ENCODE peak calls at places on chromosomes 7 and 10, in five cellular contexts. L, U, W, H and G are unnamed samples.

GRCh38 chr7:98465022-98465421 is 64.1 kb upstream of the BAIAP2L1 start:
- DNase-seq in L (no peak), U (no peak), W (no peak), H (no peak), G (no peak)

GRCh38 chr10:132257271-132257670 is 50.5 kb downstream of the STK32C start:
- DNase-seq in L (no peak), U (no peak), W (no peak), H (peak; percentile 46), G (no peak)

GRCh38 chr10:29634764-29635625 is at the start of gene SVIL:
- DNase-seq in L (no peak), U (peak; percentile 92), W (peak; percentile 83), H (no peak), G (no peak)

GRCh38 chr7:23490357-23491131 is 20.3 kb upstream of the IGF2BP3 start:
- DNase-seq in L (peak; percentile 51), U (peak; percentile 86), W (peak; percentile 76), H (no peak), G (peak; percentile 82)

GRCh38 chr10:66307826-66308225 is 618.0 kb upstream of the LRRTM3 start:
- DNase-seq in L (no peak), U (peak; percentile 74), W (no peak), H (no peak), G (no peak)

GRCh38 chr7:128263420-128263819 is 22.3 kb downstream of the LEP start:
- DNase-seq in L (no peak), U (no peak), W (no peak), H (no peak), G (no peak)

GRCh38 chr7:91492773-91493172 is 228.5 kb downstream of the FZD1 start:
- DNase-seq in L (no peak), U (no peak), W (no peak), H (no peak), G (no peak)

GRCh38 chr7:84492565-84493034 is 298.0 kb upstream of the SEMA3A start:
- DNase-seq in L (no peak), U (no peak), W (no peak), H (no peak), G (no peak)

GRCh38 chr10:79938728-79939380 is 10.1 kb downstream of the SFTPD start:
- DNase-seq in L (no peak), U (peak; percentile 15), W (peak; percentile 69), H (no peak), G (peak; percentile 63)

GRCh38 chr7:115060095-115060830 is 138.4 kb downstream of the MDFIC start:
- DNase-seq in L (no peak), U (no peak), W (no peak), H (no peak), G (no peak)

GRCh38 chr7:5598261-5598761 is 174.7 kb upstream of the TNRC18 start:
- DNase-seq in L (no peak), U (no peak), W (no peak), H (no peak), G (no peak)

GRCh38 chr7:118068-118802 is 74.1 kb upstream of the FAM20C start:
- DNase-seq in L (no peak), U (no peak), W (no peak), H (no peak), G (no peak)

GRCh38 chr10:21526952-21527633 is 1.6 kb upstream of the SKIDA1 start:
- DNase-seq in L (peak; percentile 45), U (peak; percentile 76), W (peak; percentile 76), H (peak; percentile 19), G (no peak)

GRCh38 chr10:21171936-21172773 is 275.0 kb upstream of the NEBL start:
- DNase-seq in L (no peak), U (no peak), W (no peak), H (no peak), G (no peak)

GRCh38 chr10:86252051-86252450 is 114.5 kb downstream of the GRID1 start:
- DNase-seq in L (no peak), U (no peak), W (peak; percentile 47), H (no peak), G (no peak)

GRCh38 chr10:128105383-128105782 is 20.8 kb downstream of the MKI67 start:
- DNase-seq in L (no peak), U (no peak), W (no peak), H (no peak), G (peak; percentile 54)

GRCh38 chr10:62244785-62245595 is 23.7 kb downstream of the RTKN2 start:
- DNase-seq in L (peak; percentile 34), U (peak; percentile 83), W (peak; percentile 69), H (peak; percentile 11), G (no peak)

GRCh38 chr10:69968830-69969229 is 83.8 kb upstream of the MACROH2A2 start:
- DNase-seq in L (no peak), U (peak; percentile 74), W (no peak), H (no peak), G (no peak)

GRCh38 chr7:2003451-2003930 is 229.3 kb downstream of the MAD1L1 start:
- DNase-seq in L (peak; percentile 6), U (no peak), W (no peak), H (no peak), G (no peak)

GRCh38 chr7:26958834-26959233 is 94.4 kb upstream of the SKAP2 start:
- DNase-seq in L (no peak), U (no peak), W (no peak), H (no peak), G (no peak)

GRCh38 chr7:13770305-13770704 is 219.2 kb downstream of the ETV1 start:
- DNase-seq in L (no peak), U (no peak), W (no peak), H (no peak), G (no peak)

GRCh38 chr10:88060762-88061161 is 197.3 kb downstream of the PTEN start:
- DNase-seq in L (no peak), U (no peak), W (no peak), H (no peak), G (no peak)

GRCh38 chr10:113739031-113739430 is 12.5 kb upstream of the PLEKHS1 start:
- DNase-seq in L (no peak), U (no peak), W (no peak), H (no peak), G (no peak)

GRCh38 chr7:148702876-148703670 is 4.4 kb downstream of the CUL1 start:
- DNase-seq in L (no peak), U (no peak), W (no peak), H (no peak), G (no peak)

GRCh38 chr10:86439544-86439943 is 72.9 kb upstream of the GRID1 start:
- DNase-seq in L (no peak), U (peak; percentile 74), W (peak; percentile 90), H (no peak), G (no peak)

GRCh38 chr7:46651070-46651469 is 730.0 kb upstream of the IGFBP3 start:
- DNase-seq in L (no peak), U (no peak), W (no peak), H (no peak), G (no peak)

GRCh38 chr7:130392456-130392860 is 12.2 kb downstream of the CPA1 start:
- DNase-seq in L (no peak), U (no peak), W (peak; percentile 61), H (no peak), G (no peak)

GRCh38 chr10:95459446-95459845 is 101.7 kb downstream of the SORBS1 start:
- DNase-seq in L (no peak), U (peak; percentile 92), W (peak; percentile 79), H (no peak), G (no peak)